ENCODE peak calls at places on chromosomes 6 and 20, in seven cellular contexts. One of them, this sample, is unnamed.

GRCh38 chr6:169072127-169073042 is 181.3 kb downstream of the THBS2 start:
- DNase-seq in neural progenitor cell: no peak
- DNase-seq in lung: no peak
- DNase-seq in upper lobe of left lung: no peak
- DNase-seq in upper lobe of right lung: no peak
- DNase-seq in transverse colon: no peak
- DNase-seq in CD8-positive, alpha-beta T cell: no peak
- DNase-seq in this sample: no peak

GRCh38 chr6:66558189-66558588 is 851.2 kb upstream of the EYS start:
- DNase-seq in neural progenitor cell: no peak
- DNase-seq in lung: no peak
- DNase-seq in upper lobe of left lung: no peak
- DNase-seq in upper lobe of right lung: no peak
- DNase-seq in transverse colon: no peak
- DNase-seq in CD8-positive, alpha-beta T cell: no peak
- DNase-seq in this sample: no peak

GRCh38 chr20:18754030-18754659 is 59.4 kb upstream of the SCP2D1 start:
- DNase-seq in neural progenitor cell: no peak
- DNase-seq in lung: no peak
- DNase-seq in upper lobe of left lung: no peak
- DNase-seq in upper lobe of right lung: no peak
- DNase-seq in transverse colon: peak; percentile 22
- DNase-seq in CD8-positive, alpha-beta T cell: no peak
- DNase-seq in this sample: no peak

GRCh38 chr6:158803733-158804143 is 15.4 kb downstream of the EZR start:
- DNase-seq in neural progenitor cell: peak; percentile 7
- DNase-seq in lung: no peak
- DNase-seq in upper lobe of left lung: no peak
- DNase-seq in upper lobe of right lung: no peak
- DNase-seq in transverse colon: no peak
- DNase-seq in CD8-positive, alpha-beta T cell: peak; percentile 61
- DNase-seq in this sample: no peak

GRCh38 chr6:158853072-158853871 is 34.1 kb upstream of the EZR start:
- DNase-seq in neural progenitor cell: peak; percentile 74
- DNase-seq in lung: peak; percentile 94
- DNase-seq in upper lobe of left lung: no peak
- DNase-seq in upper lobe of right lung: peak; percentile 92
- DNase-seq in transverse colon: peak; percentile 94
- DNase-seq in CD8-positive, alpha-beta T cell: peak; percentile 87
- DNase-seq in this sample: peak; percentile 73

GRCh38 chr20:3157817-3158216 is 1.8 kb downstream of the FASTKD5 start:
- DNase-seq in neural progenitor cell: no peak
- DNase-seq in lung: no peak
- DNase-seq in upper lobe of left lung: peak; percentile 17
- DNase-seq in upper lobe of right lung: peak; percentile 23
- DNase-seq in transverse colon: no peak
- DNase-seq in CD8-positive, alpha-beta T cell: no peak
- DNase-seq in this sample: no peak

GRCh38 chr6:42260424-42260888 is 42.8 kb upstream of the MRPS10 start:
- DNase-seq in neural progenitor cell: no peak
- DNase-seq in lung: no peak
- DNase-seq in upper lobe of left lung: no peak
- DNase-seq in upper lobe of right lung: no peak
- DNase-seq in transverse colon: no peak
- DNase-seq in CD8-positive, alpha-beta T cell: no peak
- DNase-seq in this sample: no peak

GRCh38 chr6:17905611-17906592 is 81.5 kb downstream of the KIF13A start:
- DNase-seq in neural progenitor cell: no peak
- DNase-seq in lung: no peak
- DNase-seq in upper lobe of left lung: no peak
- DNase-seq in upper lobe of right lung: no peak
- DNase-seq in transverse colon: no peak
- DNase-seq in CD8-positive, alpha-beta T cell: no peak
- DNase-seq in this sample: no peak

GRCh38 chr6:120077489-120077888 is 727.9 kb upstream of the MAN1A1 start:
- DNase-seq in neural progenitor cell: peak; percentile 53
- DNase-seq in lung: no peak
- DNase-seq in upper lobe of left lung: no peak
- DNase-seq in upper lobe of right lung: no peak
- DNase-seq in transverse colon: no peak
- DNase-seq in CD8-positive, alpha-beta T cell: no peak
- DNase-seq in this sample: no peak

GRCh38 chr6:4637691-4638433 is 138.3 kb upstream of the CDYL start:
- DNase-seq in neural progenitor cell: no peak
- DNase-seq in lung: no peak
- DNase-seq in upper lobe of left lung: no peak
- DNase-seq in upper lobe of right lung: no peak
- DNase-seq in transverse colon: no peak
- DNase-seq in CD8-positive, alpha-beta T cell: no peak
- DNase-seq in this sample: no peak

GRCh38 chr20:58697201-58697866 is 4.7 kb downstream of the NPEPL1 start:
- DNase-seq in neural progenitor cell: no peak
- DNase-seq in lung: no peak
- DNase-seq in upper lobe of left lung: no peak
- DNase-seq in upper lobe of right lung: peak; percentile 51
- DNase-seq in transverse colon: peak; percentile 4
- DNase-seq in CD8-positive, alpha-beta T cell: no peak
- DNase-seq in this sample: no peak

GRCh38 chr6:61538765-61539164 is 747.3 kb downstream of the KHDRBS2 start:
- DNase-seq in neural progenitor cell: no peak
- DNase-seq in lung: no peak
- DNase-seq in upper lobe of left lung: no peak
- DNase-seq in upper lobe of right lung: no peak
- DNase-seq in transverse colon: no peak
- DNase-seq in CD8-positive, alpha-beta T cell: no peak
- DNase-seq in this sample: no peak

GRCh38 chr20:58231678-58232077 is 3.2 kb upstream of the ANKRD60 start:
- DNase-seq in neural progenitor cell: peak; percentile 61
- DNase-seq in lung: no peak
- DNase-seq in upper lobe of left lung: no peak
- DNase-seq in upper lobe of right lung: no peak
- DNase-seq in transverse colon: no peak
- DNase-seq in CD8-positive, alpha-beta T cell: no peak
- DNase-seq in this sample: no peak

GRCh38 chr6:96611342-96611964 is 48.5 kb downstream of the FHL5 start:
- DNase-seq in neural progenitor cell: no peak
- DNase-seq in lung: no peak
- DNase-seq in upper lobe of left lung: no peak
- DNase-seq in upper lobe of right lung: no peak
- DNase-seq in transverse colon: no peak
- DNase-seq in CD8-positive, alpha-beta T cell: no peak
- DNase-seq in this sample: no peak

GRCh38 chr20:61932711-61933480 is 132.8 kb downstream of the TAF4 start:
- DNase-seq in neural progenitor cell: no peak
- DNase-seq in lung: no peak
- DNase-seq in upper lobe of left lung: peak; percentile 69
- DNase-seq in upper lobe of right lung: peak; percentile 63
- DNase-seq in transverse colon: no peak
- DNase-seq in CD8-positive, alpha-beta T cell: no peak
- DNase-seq in this sample: no peak

GRCh38 chr6:45376310-45377040 is 1.3 kb downstream of the SUPT3H start:
- DNase-seq in neural progenitor cell: peak; percentile 29
- DNase-seq in lung: no peak
- DNase-seq in upper lobe of left lung: no peak
- DNase-seq in upper lobe of right lung: no peak
- DNase-seq in transverse colon: no peak
- DNase-seq in CD8-positive, alpha-beta T cell: no peak
- DNase-seq in this sample: no peak

GRCh38 chr20:51413753-51414323 is 128.7 kb downstream of the NFATC2 start:
- DNase-seq in neural progenitor cell: no peak
- DNase-seq in lung: no peak
- DNase-seq in upper lobe of left lung: no peak
- DNase-seq in upper lobe of right lung: no peak
- DNase-seq in transverse colon: no peak
- DNase-seq in CD8-positive, alpha-beta T cell: no peak
- DNase-seq in this sample: no peak

GRCh38 chr6:72944660-72945059 is 280.6 kb downstream of the KHDC1L start:
- DNase-seq in neural progenitor cell: no peak
- DNase-seq in lung: no peak
- DNase-seq in upper lobe of left lung: no peak
- DNase-seq in upper lobe of right lung: no peak
- DNase-seq in transverse colon: no peak
- DNase-seq in CD8-positive, alpha-beta T cell: no peak
- DNase-seq in this sample: no peak

GRCh38 chr20:6101346-6101745 is 21.5 kb downstream of the FERMT1 start:
- DNase-seq in neural progenitor cell: no peak
- DNase-seq in lung: no peak
- DNase-seq in upper lobe of left lung: no peak
- DNase-seq in upper lobe of right lung: no peak
- DNase-seq in transverse colon: no peak
- DNase-seq in CD8-positive, alpha-beta T cell: no peak
- DNase-seq in this sample: no peak

GRCh38 chr20:60206259-60206658 is 248.0 kb downstream of the CDH26 start:
- DNase-seq in neural progenitor cell: peak; percentile 67
- DNase-seq in lung: no peak
- DNase-seq in upper lobe of left lung: no peak
- DNase-seq in upper lobe of right lung: no peak
- DNase-seq in transverse colon: no peak
- DNase-seq in CD8-positive, alpha-beta T cell: no peak
- DNase-seq in this sample: no peak

GRCh38 chr6:170088349-170088951 is 202.4 kb downstream of the DLL1 start:
- DNase-seq in neural progenitor cell: no peak
- DNase-seq in lung: no peak
- DNase-seq in upper lobe of left lung: peak; percentile 80
- DNase-seq in upper lobe of right lung: peak; percentile 61
- DNase-seq in transverse colon: peak; percentile 22
- DNase-seq in CD8-positive, alpha-beta T cell: peak; percentile 59
- DNase-seq in this sample: no peak

GRCh38 chr6:70307008-70307407 is 4.1 kb upstream of the COL9A1 start:
- DNase-seq in neural progenitor cell: no peak
- DNase-seq in lung: no peak
- DNase-seq in upper lobe of left lung: no peak
- DNase-seq in upper lobe of right lung: no peak
- DNase-seq in transverse colon: no peak
- DNase-seq in CD8-positive, alpha-beta T cell: no peak
- DNase-seq in this sample: no peak

GRCh38 chr6:70315096-70315751 is 12.3 kb upstream of the COL9A1 start:
- DNase-seq in neural progenitor cell: no peak
- DNase-seq in lung: no peak
- DNase-seq in upper lobe of left lung: no peak
- DNase-seq in upper lobe of right lung: no peak
- DNase-seq in transverse colon: no peak
- DNase-seq in CD8-positive, alpha-beta T cell: no peak
- DNase-seq in this sample: no peak

GRCh38 chr6:70314240-70314639 is 11.4 kb upstream of the COL9A1 start:
- DNase-seq in neural progenitor cell: no peak
- DNase-seq in lung: no peak
- DNase-seq in upper lobe of left lung: no peak
- DNase-seq in upper lobe of right lung: no peak
- DNase-seq in transverse colon: no peak
- DNase-seq in CD8-positive, alpha-beta T cell: no peak
- DNase-seq in this sample: no peak

GRCh38 chr6:70310063-70310694 is 7.3 kb upstream of the COL9A1 start:
- DNase-seq in neural progenitor cell: peak; percentile 39
- DNase-seq in lung: no peak
- DNase-seq in upper lobe of left lung: no peak
- DNase-seq in upper lobe of right lung: no peak
- DNase-seq in transverse colon: no peak
- DNase-seq in CD8-positive, alpha-beta T cell: no peak
- DNase-seq in this sample: no peak

DNA sequence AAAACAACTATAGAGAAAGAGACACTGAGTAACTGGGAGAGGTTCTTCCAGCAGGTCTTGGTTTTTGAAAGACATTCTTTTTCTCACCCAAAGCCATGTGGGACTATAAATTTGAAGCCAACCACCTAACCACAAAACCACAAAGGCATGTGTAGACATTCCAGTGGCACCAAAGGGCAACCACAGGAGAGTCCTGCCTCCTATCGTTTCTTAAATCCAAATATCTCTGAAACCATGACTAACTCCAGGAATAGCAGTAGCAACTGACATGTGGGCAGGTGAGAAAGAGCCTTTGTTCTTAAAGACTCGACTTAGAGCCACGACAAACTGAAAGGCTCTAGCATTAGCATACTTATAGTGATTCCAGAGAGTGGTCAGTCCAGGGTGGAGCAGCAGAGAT is 9.3 kb upstream of the COL9A1 start:
- DNase-seq in neural progenitor cell: no peak
- DNase-seq in lung: no peak
- DNase-seq in upper lobe of left lung: no peak
- DNase-seq in upper lobe of right lung: no peak
- DNase-seq in transverse colon: no peak
- DNase-seq in CD8-positive, alpha-beta T cell: no peak
- DNase-seq in this sample: no peak
- TF ChIP-seq CTCF in neural progenitor cell: no peak
- TF ChIP-seq CTCF in lung: no peak
- TF ChIP-seq CTCF in upper lobe of left lung: no peak
- TF ChIP-seq CTCF in upper lobe of right lung: no peak
- TF ChIP-seq CTCF in transverse colon: no peak
- TF ChIP-seq CTCF in CD8-positive, alpha-beta T cell: no peak
- TF ChIP-seq CTCF in this sample: no peak

GRCh38 chr6:144462058-144462457 is 176.9 kb downstream of the UTRN start:
- DNase-seq in neural progenitor cell: no peak
- DNase-seq in lung: no peak
- DNase-seq in upper lobe of left lung: no peak
- DNase-seq in upper lobe of right lung: no peak
- DNase-seq in transverse colon: no peak
- DNase-seq in CD8-positive, alpha-beta T cell: no peak
- DNase-seq in this sample: no peak
- H3K27ac ChIP-seq in neural progenitor cell: no peak overlapping the region
- H3K27ac ChIP-seq in lung: no peak overlapping the region
- H3K27ac ChIP-seq in upper lobe of left lung: no peak overlapping the region
- H3K27ac ChIP-seq in upper lobe of right lung: no peak overlapping the region
- H3K27ac ChIP-seq in transverse colon: no peak overlapping the region
- H3K27ac ChIP-seq in CD8-positive, alpha-beta T cell: no peak overlapping the region
- H3K27ac ChIP-seq in this sample: no peak overlapping the region

GRCh38 chr6:34600796-34601195 is 44.7 kb upstream of the SPDEF start:
- DNase-seq in neural progenitor cell: no peak
- DNase-seq in lung: no peak
- DNase-seq in upper lobe of left lung: no peak
- DNase-seq in upper lobe of right lung: no peak
- DNase-seq in transverse colon: no peak
- DNase-seq in CD8-positive, alpha-beta T cell: no peak
- DNase-seq in this sample: no peak

GRCh38 chr6:34601706-34602105 is 45.6 kb upstream of the SPDEF start:
- DNase-seq in neural progenitor cell: peak; percentile 35
- DNase-seq in lung: no peak
- DNase-seq in upper lobe of left lung: no peak
- DNase-seq in upper lobe of right lung: no peak
- DNase-seq in transverse colon: no peak
- DNase-seq in CD8-positive, alpha-beta T cell: no peak
- DNase-seq in this sample: no peak

GRCh38 chr6:34598725-34599124 is 42.6 kb upstream of the SPDEF start:
- DNase-seq in neural progenitor cell: no peak
- DNase-seq in lung: no peak
- DNase-seq in upper lobe of left lung: no peak
- DNase-seq in upper lobe of right lung: no peak
- DNase-seq in transverse colon: no peak
- DNase-seq in CD8-positive, alpha-beta T cell: no peak
- DNase-seq in this sample: no peak

GRCh38 chr6:34597605-34598353 is 41.6 kb upstream of the SPDEF start:
- DNase-seq in neural progenitor cell: no peak
- DNase-seq in lung: no peak
- DNase-seq in upper lobe of left lung: no peak
- DNase-seq in upper lobe of right lung: no peak
- DNase-seq in transverse colon: no peak
- DNase-seq in CD8-positive, alpha-beta T cell: no peak
- DNase-seq in this sample: no peak

GRCh38 chr6:34600101-34600500 is 44.0 kb upstream of the SPDEF start:
- DNase-seq in neural progenitor cell: no peak
- DNase-seq in lung: no peak
- DNase-seq in upper lobe of left lung: no peak
- DNase-seq in upper lobe of right lung: no peak
- DNase-seq in transverse colon: no peak
- DNase-seq in CD8-positive, alpha-beta T cell: no peak
- DNase-seq in this sample: no peak
- TF ChIP-seq CTCF in neural progenitor cell: no peak
- TF ChIP-seq CTCF in lung: no peak
- TF ChIP-seq CTCF in upper lobe of left lung: no peak
- TF ChIP-seq CTCF in upper lobe of right lung: no peak
- TF ChIP-seq CTCF in transverse colon: no peak
- TF ChIP-seq CTCF in CD8-positive, alpha-beta T cell: no peak
- TF ChIP-seq CTCF in this sample: no peak

GRCh38 chr6:122128445-122128844 is 271.0 kb upstream of the HSF2 start:
- DNase-seq in neural progenitor cell: no peak
- DNase-seq in lung: no peak
- DNase-seq in upper lobe of left lung: no peak
- DNase-seq in upper lobe of right lung: no peak
- DNase-seq in transverse colon: no peak
- DNase-seq in CD8-positive, alpha-beta T cell: no peak
- DNase-seq in this sample: no peak
- H3K27ac ChIP-seq in neural progenitor cell: no peak overlapping the region
- H3K27ac ChIP-seq in lung: no peak overlapping the region
- H3K27ac ChIP-seq in upper lobe of left lung: no peak overlapping the region
- H3K27ac ChIP-seq in upper lobe of right lung: no peak overlapping the region
- H3K27ac ChIP-seq in transverse colon: no peak overlapping the region
- H3K27ac ChIP-seq in CD8-positive, alpha-beta T cell: no peak overlapping the region
- H3K27ac ChIP-seq in this sample: no peak overlapping the region